ENCODE peak calls at places on chromosomes 5 and 9, in five cellular contexts. V is fibroblast of pulmonary artery, U is GM23338, J is PC-3, Q is RWPE1. T is an unnamed sample.

GRCh38 chr5:1917830-1918487 is 35.2 kb upstream of the IRX4 start:
- DNase-seq in J (peak; percentile 26), V (no peak), U (no peak), Q (no peak), T (no peak)

GRCh38 chr9:90071257-90071656 is 466.4 kb downstream of the GADD45G start:
- DNase-seq in U (no peak), Q (no peak), V (no peak), J (no peak), T (no peak)

GRCh38 chr9:113403651-113404050 is 2.6 kb upstream of the ALAD start:
- DNase-seq in Q (no peak), V (peak; percentile 35), U (no peak), J (no peak), T (no peak)

GRCh38 chr5:120464627-120465280 is 654 bp downstream of the PRR16 start:
- DNase-seq in U (peak; percentile 51), J (peak; percentile 25), V (no peak), Q (peak; percentile 27), T (peak; percentile 70)

GRCh38 chr9:137034039-137034708 is 2.3 kb upstream of the FUT7 start:
- DNase-seq in V (no peak), Q (no peak), U (no peak), J (no peak), T (no peak)

GRCh38 chr5:119302916-119303897 is 52.6 kb upstream of the TNFAIP8 start:
- DNase-seq in J (peak; percentile 85), V (peak; percentile 93), U (no peak), Q (peak; percentile 71), T (peak; percentile 98)

GRCh38 chr5:181217111-181217804 is 5.8 kb upstream of the TRIM41 start:
- DNase-seq in Q (peak; percentile 68), V (peak; percentile 57), U (peak; percentile 77), J (peak; percentile 48), T (peak; percentile 68)

GRCh38 chr5:90612930-90613329 is 54.3 kb downstream of the ADGRV1 start:
- DNase-seq in Q (no peak), V (no peak), U (no peak), J (no peak), T (no peak)

GRCh38 chr5:132457371-132458225 is 33.0 kb downstream of the IRF1 start:
- DNase-seq in Q (no peak), V (peak; percentile 71), J (no peak), U (no peak), T (peak; percentile 97)

GRCh38 chr5:55176176-55176818 is 3.3 kb upstream of the CDC20B start:
- DNase-seq in U (peak; percentile 93), Q (peak; percentile 75), J (peak; percentile 73), V (no peak), T (peak; percentile 24)
- TF ChIP-seq CTCF in U (no peak), Q (peak; percentile 38), J (no peak), V (no peak), T (no peak)

DNA sequence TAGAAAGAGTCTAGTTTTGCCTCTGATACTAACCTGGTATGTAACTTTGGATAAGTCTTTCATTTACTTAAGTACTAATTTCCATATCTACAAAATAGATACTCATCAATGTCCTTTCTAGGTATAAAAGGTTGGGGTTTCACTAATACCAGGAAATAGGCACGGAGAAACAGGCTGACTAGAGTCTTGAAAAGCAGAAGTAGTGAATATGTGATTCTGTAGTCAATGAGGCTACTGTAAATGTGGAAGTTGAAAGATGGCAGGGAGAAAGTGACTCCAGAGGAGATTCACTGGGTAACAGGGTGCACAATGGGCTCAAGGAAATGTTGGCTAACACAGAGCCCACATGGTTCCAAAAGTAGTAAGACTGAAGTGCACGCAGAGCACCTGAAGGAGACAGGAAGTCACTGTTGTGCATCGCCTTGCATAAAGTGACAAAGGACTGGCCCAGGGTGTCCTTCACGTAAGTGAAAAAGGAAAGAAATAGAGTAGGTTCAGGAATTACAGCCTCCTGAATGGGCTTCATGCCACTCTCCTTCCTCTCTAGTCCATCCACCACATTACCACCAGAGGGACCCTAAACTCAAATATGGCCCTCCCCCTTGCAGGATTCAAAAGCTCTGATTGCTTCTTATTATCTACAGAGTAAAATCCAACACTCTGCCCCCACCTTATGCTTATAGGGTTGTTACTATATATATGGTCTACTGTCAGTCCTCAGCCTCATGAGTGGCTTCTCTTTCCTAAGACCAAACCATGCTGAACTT is 288.0 kb upstream of the SMARCA2 start:
- DNase-seq in Q (no peak), V (no peak), J (no peak), U (peak; percentile 78), T (no peak)
- TF ChIP-seq CTCF in Q (no peak), V (no peak), J (peak; percentile 23), U (peak; percentile 68), T (no peak)

DNA sequence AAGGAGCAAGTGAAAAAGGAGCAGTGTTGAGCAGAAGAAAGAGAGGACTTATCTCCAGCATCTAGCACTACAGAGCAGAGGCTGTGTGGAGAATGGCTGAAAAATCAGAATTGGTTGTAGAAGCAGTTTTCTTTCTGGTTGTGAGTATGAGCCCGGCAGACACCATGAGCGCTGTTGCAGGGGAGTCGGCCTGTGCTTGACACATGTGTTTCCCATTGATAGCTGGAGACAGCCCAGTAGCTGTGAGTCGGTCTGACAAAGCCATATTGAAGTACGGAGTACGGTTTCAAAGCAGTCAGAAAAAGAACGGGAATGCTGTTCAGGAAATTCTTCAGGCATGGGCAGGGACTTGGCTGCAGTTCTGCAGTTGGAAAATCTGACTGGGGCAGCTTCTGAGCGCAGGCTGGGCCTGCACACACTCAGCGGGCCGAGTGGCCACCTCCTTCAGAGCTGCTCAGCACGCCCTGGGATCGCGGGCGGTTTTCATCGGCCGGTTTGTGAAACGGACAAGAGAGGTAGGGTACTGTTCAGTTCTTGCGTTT is at the start of gene SGCD:
- DNase-seq in J (no peak), V (peak; percentile 88), Q (no peak), U (peak; percentile 16), T (peak; percentile 46)
- TF ChIP-seq CTCF in J (no peak), V (peak; percentile 13), Q (no peak), U (no peak), T (no peak)

GRCh38 chr9:4639420-4639819 is 22.7 kb upstream of the PLPP6 start:
- DNase-seq in V (no peak), U (no peak), Q (no peak), J (no peak), T (peak; percentile 13)
- TF ChIP-seq CTCF in V (no peak), U (no peak), Q (no peak), J (no peak), T (no peak)

GRCh38 chr9:35464056-35465025 is 25.6 kb upstream of the RUSC2 start:
- DNase-seq in U (no peak), Q (no peak), J (no peak), V (peak; percentile 58), T (peak; percentile 84)
- TF ChIP-seq CTCF in U (no peak), Q (no peak), J (no peak), V (no peak), T (no peak)

GRCh38 chr9:7613931-7614330 is 185.6 kb downstream of the DMAC1 start:
- DNase-seq in V (no peak), J (no peak), U (no peak), Q (no peak), T (no peak)
- TF ChIP-seq CTCF in V (no peak), J (no peak), U (no peak), Q (no peak), T (no peak)